ENCODE peak calls at places on chromosomes 12 and 14, in four cellular contexts. Y is mammary epithelial cell, A is psoas muscle, C is left lung. B is an unnamed sample.

GRCh38 chr12:106841471-106842302 is 67.2 kb downstream of the RIC8B start:
- DNase-seq in C (no peak), Y (peak; percentile 17), A (no peak), B (no peak)

GRCh38 chr14:44963775-44964380 is 1.9 kb downstream of the TOGARAM1 start:
- DNase-seq in Y (peak; percentile 17), C (no peak), A (no peak), B (no peak)

GRCh38 chr12:25983625-25984024 is 25.1 kb downstream of the RASSF8 start:
- DNase-seq in Y (no peak), A (no peak), C (no peak), B (no peak)

GRCh38 chr14:94517641-94518257 is 8.5 kb upstream of the SERPINA12 start:
- DNase-seq in Y (no peak), C (no peak), A (no peak), B (no peak)

GRCh38 chr14:30569216-30569902 is 10.4 kb downstream of the G2E3 start:
- DNase-seq in A (no peak), C (no peak), Y (no peak), B (no peak)

GRCh38 chr14:64706552-64707193 is 2.4 kb downstream of the PLEKHG3 start:
- DNase-seq in Y (no peak), A (no peak), C (peak; percentile 73), B (no peak)

GRCh38 chr14:91337699-91338335 is 79.8 kb downstream of the CCDC88C start:
- DNase-seq in A (no peak), Y (no peak), C (peak; percentile 74), B (no peak)

GRCh38 chr12:71134405-71134804 is 23.4 kb downstream of the TSPAN8 start:
- DNase-seq in A (no peak), C (no peak), Y (no peak), B (no peak)

GRCh38 chr14:93727039-93727740 is 61.1 kb downstream of the PRIMA1 start:
- DNase-seq in C (no peak), A (peak; percentile 39), Y (no peak), B (no peak)

GRCh38 chr12:63319386-63319785 is 168.4 kb upstream of the AVPR1A start:
- DNase-seq in Y (peak; percentile 94), C (no peak), A (no peak), B (no peak)

GRCh38 chr14:54686219-54686870 is 119.4 kb downstream of the SAMD4A start:
- DNase-seq in Y (no peak), A (peak; percentile 68), C (no peak), B (peak; percentile 47)

GRCh38 chr12:86698581-86698980 is 442.4 kb upstream of the MGAT4C start:
- DNase-seq in Y (no peak), A (no peak), C (no peak), B (no peak)
- H3K4me3 ChIP-seq in Y (no peak overlapping the region), A (no peak overlapping the region), C (no peak overlapping the region), B (no peak overlapping the region)

GRCh38 chr14:101363880-101364391 is 197.4 kb upstream of the DIO3 start:
- DNase-seq in C (no peak), Y (no peak), A (peak; percentile 51), B (no peak)
- H3K27ac ChIP-seq in C (no peak overlapping the region), Y (no peak overlapping the region), A (peak overlapping the region; percentile 9), B (no peak overlapping the region)

GRCh38 chr14:72590577-72590976 is 303.3 kb downstream of the DPF3 start:
- DNase-seq in Y (no peak), C (no peak), A (no peak), B (no peak)
- H3K4me3 ChIP-seq in Y (no peak overlapping the region), C (no peak overlapping the region), A (no peak overlapping the region), B (no peak overlapping the region)

GRCh38 chr12:73185403-73185802 is 913.2 kb downstream of the TRHDE start:
- DNase-seq in Y (no peak), C (no peak), A (no peak), B (no peak)
- H3K27ac ChIP-seq in Y (no peak overlapping the region), C (no peak overlapping the region), A (no peak overlapping the region), B (no peak overlapping the region)

DNA sequence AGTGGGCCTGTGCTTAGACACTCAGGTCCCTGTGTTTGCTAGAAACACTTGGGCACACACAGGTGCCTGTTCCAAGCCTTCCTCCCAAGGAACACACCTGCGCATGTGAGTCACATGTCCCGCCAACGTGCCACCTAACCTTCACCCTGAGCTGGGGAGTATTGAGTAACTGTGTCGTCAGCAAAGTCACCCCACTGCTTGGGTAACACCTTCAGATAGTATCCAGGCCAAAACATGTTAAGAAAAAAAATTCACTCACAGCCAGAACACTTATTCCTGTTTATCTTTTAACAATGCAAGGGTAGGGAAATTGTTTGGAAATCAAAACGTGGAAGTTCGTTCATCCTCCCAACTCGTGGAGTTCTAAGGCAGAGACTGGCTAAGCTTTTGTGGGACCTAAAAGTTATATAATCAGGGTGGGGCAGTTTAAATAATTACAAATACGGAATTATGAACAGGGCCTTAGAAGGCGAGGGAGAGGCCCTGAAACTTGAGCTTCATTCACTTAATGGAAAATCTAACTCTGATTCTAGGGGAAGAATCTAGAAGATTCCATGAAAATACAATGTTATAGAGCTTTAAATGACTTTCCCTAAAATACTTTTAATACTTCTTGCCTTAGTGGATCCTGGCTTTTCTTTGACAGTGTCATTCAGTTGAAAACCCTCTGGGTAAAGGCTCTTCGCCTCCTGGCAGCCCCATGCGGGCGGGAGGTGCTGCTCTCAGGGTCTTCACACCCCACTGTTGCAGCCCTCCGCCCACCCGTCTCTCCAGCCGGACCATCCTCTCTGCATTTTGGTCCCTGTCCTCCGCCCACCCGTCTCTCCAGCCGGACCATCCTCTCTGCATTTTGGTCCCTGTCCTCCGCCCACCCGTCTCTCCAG is 30.3 kb upstream of the ADIPOR2 start:
- DNase-seq in Y (peak; percentile 90), A (peak; percentile 66), C (peak; percentile 87), B (no peak)
- H3K4me3 ChIP-seq in Y (no peak overlapping the region), A (peak overlapping the region; percentile 32), C (peak overlapping the region; percentile 6), B (no peak overlapping the region)

DNA sequence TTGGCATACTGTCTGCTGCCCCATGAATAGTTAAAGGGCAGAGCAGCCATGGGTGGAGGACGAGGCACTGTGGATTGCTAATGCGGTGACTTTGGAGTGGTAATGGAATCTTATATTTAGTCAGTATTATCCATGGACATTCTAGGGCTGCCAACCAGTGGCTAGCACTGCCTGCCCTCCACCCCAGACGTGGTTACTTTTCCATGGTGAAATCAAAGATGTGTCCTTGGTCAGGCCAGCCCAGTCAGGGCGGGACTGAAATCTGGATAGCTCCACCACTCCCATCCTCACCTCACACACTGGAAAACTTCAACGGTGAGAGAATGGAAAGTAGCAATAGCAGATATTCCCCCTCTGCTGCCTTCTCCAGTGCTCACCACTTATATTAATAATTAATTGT is 2.3 kb downstream of the TTC9 start:
- DNase-seq in C (no peak), A (no peak), Y (no peak), B (no peak)
- H3K27ac ChIP-seq in C (no peak overlapping the region), A (no peak overlapping the region), Y (no peak overlapping the region), B (no peak overlapping the region)